ENCODE peak calls at places on chromosome 22, in ten cellular contexts. O is stimulated activated CD8-positive, alpha-beta memory T cell treated with anti-CD3 and anti-CD28 coated beads, Interleukin-4, amount 100 ng/mL, for 48 hours; L is SW 1271; A is Daoy; J is GM23248; W is M059J; E is nephron progenitor cell; M is NCI-H2029 treated with DMSO at 0.1 percent for 48 hours; P is LoVo; K is HS-27A. H is an unnamed sample.

GRCh38 chr22:23155831-23156230 is 10.6 kb downstream of the RAB36 start:
- DNase-seq in P (no peak), L (no peak), J (no peak), M (no peak), E (no peak), A (no peak), K (no peak), O (no peak), W (no peak), H (no peak)

GRCh38 chr22:48181168-48181955 is 1418.9 kb downstream of the TBC1D22A start:
- DNase-seq in O (no peak), K (no peak), J (no peak), A (no peak), M (no peak), L (no peak), P (no peak), E (no peak), W (no peak), H (no peak)

GRCh38 chr22:39729141-39729934 is 158.8 kb downstream of the CACNA1I start:
- DNase-seq in O (no peak), L (no peak), A (no peak), K (no peak), J (no peak), M (no peak), P (no peak), E (no peak), W (no peak), H (no peak)

GRCh38 chr22:30204742-30205111 is 41.8 kb downstream of the LIF start:
- DNase-seq in W (peak; percentile 77), O (no peak), M (no peak), A (peak; percentile 89), J (peak; percentile 93), P (no peak), K (no peak), L (no peak), E (no peak), H (no peak)

GRCh38 chr22:35997438-35997837 is 31.2 kb downstream of the RBFOX2 start:
- DNase-seq in J (no peak), P (no peak), K (no peak), M (no peak), E (no peak), A (no peak), W (no peak), L (no peak), O (no peak), H (no peak)

GRCh38 chr22:23060612-23061400 is 9.5 kb upstream of the GNAZ start:
- DNase-seq in J (no peak), M (no peak), P (no peak), O (peak; percentile 12), L (no peak), K (no peak), E (no peak), W (no peak), A (no peak), H (no peak)

GRCh38 chr22:45777852-45778172 is 106.2 kb downstream of the ATXN10 start:
- DNase-seq in J (no peak), E (no peak), A (no peak), O (no peak), L (no peak), K (peak; percentile 9), P (no peak), W (no peak), M (no peak), H (no peak)

GRCh38 chr22:31753005-31753633 is 700 bp upstream of the DEPDC5 start:
- DNase-seq in E (peak; percentile 80), W (no peak), L (no peak), A (peak; percentile 25), J (peak; percentile 45), M (peak; percentile 20), K (no peak), P (peak; percentile 12), O (peak; percentile 32), H (peak; percentile 85)

GRCh38 chr22:24965822-24966626 is 13.5 kb downstream of the KIAA1671 start:
- DNase-seq in E (no peak), A (no peak), P (peak; percentile 79), L (no peak), M (peak; percentile 64), K (no peak), O (no peak), W (peak; percentile 43), J (no peak), H (peak; percentile 89)